ENCODE peak calls at places on chromosomes 6 and 20, in six cellular contexts. G, A, M, I, L and V are unnamed samples.

GRCh38 chr6:118320652-118321051 is 227.4 kb upstream of the PLN start:
- DNase-seq in G (peak; percentile 20), A (no peak), M (no peak), I (no peak), L (no peak), V (no peak)

GRCh38 chr6:1611322-1611571 is 1.5 kb downstream of the FOXC1 start:
- DNase-seq in G (peak; percentile 72), A (no peak), M (no peak), I (no peak), L (no peak), V (peak; percentile 86)

GRCh38 chr20:667351-668034 is 8.1 kb downstream of the SCRT2 start:
- DNase-seq in G (peak; percentile 59), A (no peak), M (no peak), I (no peak), L (no peak), V (peak; percentile 70)

GRCh38 chr6:124798942-124799496 is 163.2 kb upstream of the RNF217 start:
- DNase-seq in G (peak; percentile 7), A (no peak), M (no peak), I (no peak), L (no peak), V (no peak)

GRCh38 chr6:89347825-89348224 is 4.7 kb downstream of the UBE2J1 start:
- DNase-seq in G (peak; percentile 44), A (no peak), M (no peak), I (no peak), L (no peak), V (no peak)

GRCh38 chr20:63659370-63659769 is 1.3 kb downstream of the RTEL1 start:
- DNase-seq in G (peak; percentile 24), A (no peak), M (no peak), I (no peak), L (no peak), V (no peak)

GRCh38 chr6:106125925-106126435 is 39.8 kb downstream of the PRDM1 start:
- DNase-seq in G (peak; percentile 36), A (no peak), M (no peak), I (no peak), L (no peak), V (no peak)

GRCh38 chr6:7922596-7922995 is 12.0 kb upstream of the TXNDC5 start:
- DNase-seq in G (peak; percentile 40), A (no peak), M (no peak), I (no peak), L (no peak), V (no peak)

GRCh38 chr6:163460307-163460782 is 45.8 kb downstream of the QKI start:
- DNase-seq in G (peak; percentile 78), A (peak; percentile 22), M (no peak), I (peak; percentile 23), L (no peak), V (peak; percentile 22)

GRCh38 chr6:125255201-125255600 is 46.6 kb downstream of the HDDC2 start:
- DNase-seq in G (peak; percentile 29), A (no peak), M (no peak), I (no peak), L (no peak), V (no peak)

GRCh38 chr20:35837577-35838195 is 65.9 kb downstream of the PHF20 start:
- DNase-seq in G (peak; percentile 28), A (no peak), M (no peak), I (no peak), L (no peak), V (peak; percentile 28)

GRCh38 chr6:17156112-17156921 is 54.5 kb downstream of the STMND1 start:
- DNase-seq in G (peak; percentile 78), A (peak; percentile 69), M (peak; percentile 44), I (peak; percentile 44), L (peak; percentile 79), V (peak; percentile 76)

GRCh38 chr20:46311039-46311650 is 2.8 kb upstream of the CDH22 start:
- DNase-seq in G (peak; percentile 32), A (no peak), M (no peak), I (no peak), L (no peak), V (no peak)

GRCh38 chr6:5695260-5696245 is 311.2 kb downstream of the NRN1 start:
- DNase-seq in G (peak; percentile 90), A (no peak), M (no peak), I (peak; percentile 91), L (no peak), V (peak; percentile 79)

GRCh38 chr6:43311681-43312080 is 3.1 kb upstream of the CRIP3 start:
- DNase-seq in G (no peak), A (no peak), M (no peak), I (no peak), L (no peak), V (no peak)

GRCh38 chr6:26392932-26393636 is 9.0 kb upstream of the BTN3A1 start:
- DNase-seq in G (no peak), A (no peak), M (no peak), I (no peak), L (no peak), V (no peak)

GRCh38 chr20:62973033-62973745 is 20.7 kb downstream of the SLC17A9 start:
- DNase-seq in G (no peak), A (no peak), M (no peak), I (no peak), L (no peak), V (no peak)

GRCh38 chr20:36854343-36855240 is 21.3 kb upstream of the TLDC2 start:
- DNase-seq in G (peak; percentile 65), A (no peak), M (no peak), I (no peak), L (no peak), V (no peak)

GRCh38 chr6:1164600-1164999 is 147.3 kb upstream of the FOXQ1 start:
- DNase-seq in G (no peak), A (no peak), M (no peak), I (no peak), L (no peak), V (no peak)

GRCh38 chr20:24952376-24953203 is 3.5 kb downstream of the CST7 start:
- DNase-seq in G (no peak), A (no peak), M (no peak), I (no peak), L (no peak), V (no peak)

GRCh38 chr6:40176117-40176516 is 241.9 kb upstream of the MOCS1 start:
- DNase-seq in G (no peak), A (no peak), M (no peak), I (no peak), L (no peak), V (no peak)

GRCh38 chr6:114906096-114906495 is 563.3 kb upstream of the HS3ST5 start:
- DNase-seq in G (no peak), A (no peak), M (no peak), I (no peak), L (no peak), V (no peak)

GRCh38 chr6:21478411-21478810 is 115.1 kb upstream of the SOX4 start:
- DNase-seq in G (no peak), A (no peak), M (no peak), I (no peak), L (no peak), V (no peak)

GRCh38 chr6:93047033-93047432 is 372.3 kb downstream of the EPHA7 start:
- DNase-seq in G (no peak), A (no peak), M (no peak), I (no peak), L (no peak), V (no peak)

GRCh38 chr6:73516712-73517489 is 3.9 kb downstream of the EEF1A1 start:
- DNase-seq in G (peak; percentile 57), A (no peak), M (no peak), I (no peak), L (no peak), V (no peak)

GRCh38 chr6:32627831-32628230 is 9.4 kb upstream of the HLA-DQA1 start:
- DNase-seq in G (no peak), A (no peak), M (no peak), I (no peak), L (peak; percentile 22), V (peak; percentile 9)

GRCh38 chr6:686528-686927 is 6.4 kb downstream of the EXOC2 start:
- DNase-seq in G (no peak), A (no peak), M (no peak), I (no peak), L (no peak), V (no peak)

GRCh38 chr20:45470262-45470931 is 844 bp downstream of the WFDC2 start:
- DNase-seq in G (peak; percentile 54), A (no peak), M (no peak), I (no peak), L (no peak), V (peak; percentile 46)

GRCh38 chr20:58717278-58718091 is 24.9 kb downstream of the NPEPL1 start:
- DNase-seq in G (no peak), A (no peak), M (no peak), I (no peak), L (peak; percentile 12), V (peak; percentile 16)

GRCh38 chr6:44705611-44706010 is 318.1 kb downstream of the CDC5L start:
- DNase-seq in G (no peak), A (no peak), M (no peak), I (no peak), L (no peak), V (no peak)

GRCh38 chr6:75429304-75429703 is 64.3 kb downstream of the FILIP1 start:
- DNase-seq in G (no peak), A (no peak), M (no peak), I (no peak), L (no peak), V (no peak)

GRCh38 chr20:49482621-49483017 is at the start of gene KCNB1:
- DNase-seq in G (peak; percentile 72), A (no peak), M (no peak), I (no peak), L (peak; percentile 82), V (peak; percentile 87)

GRCh38 chr6:51553246-51554015 is 534.0 kb downstream of the PKHD1 start:
- DNase-seq in G (no peak), A (no peak), M (no peak), I (no peak), L (no peak), V (no peak)

GRCh38 chr20:31710423-31711250 is 12.0 kb downstream of the BCL2L1 start:
- DNase-seq in G (no peak), A (no peak), M (peak; percentile 83), I (no peak), L (no peak), V (no peak)

GRCh38 chr6:145245119-145245518 is 490.2 kb downstream of the EPM2A start:
- DNase-seq in G (no peak), A (no peak), M (no peak), I (no peak), L (no peak), V (peak; percentile 4)